ENCODE peak calls at places on chromosomes 16 and 17, in ten cellular contexts. S, H, W, N, M, E, Q, P, K and D are unnamed samples.

GRCh38 chr17:27504188-27504995 is 48.1 kb downstream of the KSR1 start:
- DNase-seq in S (no peak), H (no peak), W (no peak), N (no peak), M (no peak), E (no peak), Q (no peak), P (no peak), K (no peak), D (no peak)

GRCh38 chr17:73255671-73256181 is 6.0 kb downstream of the CPSF4L start:
- DNase-seq in S (no peak), H (peak), W (peak), N (no peak), M (no peak), E (no peak), Q (peak), P (peak), K (peak), D (peak)

GRCh38 chr17:47316316-47316715 is 7.4 kb upstream of the EFCAB13 start:
- DNase-seq in S (no peak), H (peak), W (no peak), N (no peak), M (no peak), E (no peak), Q (no peak), P (no peak), K (no peak), D (no peak)

GRCh38 chr17:39927928-39928867 is 666 bp downstream of the LRRC3C start:
- DNase-seq in S (no peak), H (peak), W (peak), N (peak), M (no peak), E (peak), Q (peak), P (peak), K (no peak), D (peak)

GRCh38 chr17:76537288-76537577 is 276 bp downstream of the CYGB start:
- DNase-seq in S (no peak), H (peak), W (no peak), N (peak), M (no peak), E (no peak), Q (no peak), P (peak), K (no peak), D (no peak)

GRCh38 chr16:9607512-9608230 is 516.2 kb downstream of the HAPSTR1 start:
- DNase-seq in S (no peak), H (no peak), W (no peak), N (no peak), M (no peak), E (no peak), Q (no peak), P (no peak), K (no peak), D (no peak)

GRCh38 chr16:75326333-75326732 is 74.9 kb upstream of the BCAR1 start:
- DNase-seq in S (no peak), H (no peak), W (no peak), N (no peak), M (no peak), E (no peak), Q (no peak), P (no peak), K (no peak), D (no peak)

GRCh38 chr16:75264531-75264998 is 13.1 kb upstream of the BCAR1 start:
- DNase-seq in S (no peak), H (peak), W (no peak), N (no peak), M (no peak), E (peak), Q (no peak), P (no peak), K (no peak), D (no peak)

GRCh38 chr16:80932725-80933124 is 74.0 kb downstream of the CMC2 start:
- DNase-seq in S (peak), H (peak), W (peak), N (peak), M (peak), E (peak), Q (no peak), P (peak), K (no peak), D (no peak)

GRCh38 chr16:57729182-57729484 is 6.4 kb upstream of the KATNB1 start:
- DNase-seq in S (no peak), H (no peak), W (no peak), N (no peak), M (no peak), E (no peak), Q (no peak), P (no peak), K (no peak), D (no peak)

GRCh38 chr17:34781571-34782108 is 179.6 kb downstream of the CCT6B start:
- DNase-seq in S (peak), H (no peak), W (no peak), N (no peak), M (no peak), E (no peak), Q (no peak), P (no peak), K (no peak), D (no peak)

GRCh38 chr16:87638736-87639135 is 36.4 kb downstream of the JPH3 start:
- DNase-seq in S (no peak), H (no peak), W (no peak), N (no peak), M (no peak), E (no peak), Q (no peak), P (no peak), K (no peak), D (no peak)

DNA sequence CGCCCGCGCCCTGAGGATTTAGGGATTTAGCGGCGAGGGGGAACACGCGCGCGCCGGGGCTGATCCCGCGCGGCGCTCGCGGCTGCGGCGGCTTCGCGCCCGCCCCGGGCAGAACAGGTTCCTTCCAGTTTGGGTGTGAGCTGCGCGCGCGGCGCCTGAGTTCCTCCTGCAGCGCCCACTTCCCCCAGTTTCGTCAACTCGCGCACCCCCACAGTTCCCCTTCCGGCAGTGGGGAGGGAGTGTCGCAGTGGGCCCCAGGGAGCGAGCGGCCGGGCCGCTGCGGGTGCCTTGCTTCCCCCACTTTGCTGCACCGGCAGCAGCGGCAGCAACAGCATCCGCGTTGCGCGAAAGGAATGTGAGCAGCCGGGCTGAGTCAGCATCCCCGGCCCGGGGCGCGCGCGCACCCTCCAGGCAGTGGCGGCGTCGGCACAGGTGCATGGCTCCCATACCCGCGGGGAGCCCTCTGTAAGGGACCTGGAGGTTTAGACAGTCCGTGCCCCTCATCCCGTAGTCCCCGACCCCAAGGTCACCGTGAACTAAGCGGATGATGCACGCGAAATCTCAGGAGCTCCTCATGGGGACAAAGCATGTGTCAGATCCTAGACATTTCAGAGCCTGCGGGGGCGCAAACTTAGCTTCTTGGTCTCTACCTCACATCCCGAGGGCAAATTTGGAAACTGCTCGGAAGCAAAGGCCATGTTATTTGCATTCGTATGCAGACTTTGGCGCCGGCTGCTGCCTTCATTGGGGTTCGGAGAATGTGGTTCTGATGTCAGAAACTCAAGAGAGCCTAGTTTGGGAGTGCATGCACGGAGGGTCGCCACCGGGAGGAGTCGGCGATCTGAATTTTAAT is 767 bp downstream of the ARSG start:
- DNase-seq in S (no peak), H (peak), W (peak), N (peak), M (no peak), E (peak), Q (peak), P (peak), K (peak), D (peak)
- TF ChIP-seq CTCF in S (peak), H (no peak), W (no peak), N (no peak), M (peak), E (no peak), Q (peak), P (no peak), K (no peak), D (no peak)

DNA sequence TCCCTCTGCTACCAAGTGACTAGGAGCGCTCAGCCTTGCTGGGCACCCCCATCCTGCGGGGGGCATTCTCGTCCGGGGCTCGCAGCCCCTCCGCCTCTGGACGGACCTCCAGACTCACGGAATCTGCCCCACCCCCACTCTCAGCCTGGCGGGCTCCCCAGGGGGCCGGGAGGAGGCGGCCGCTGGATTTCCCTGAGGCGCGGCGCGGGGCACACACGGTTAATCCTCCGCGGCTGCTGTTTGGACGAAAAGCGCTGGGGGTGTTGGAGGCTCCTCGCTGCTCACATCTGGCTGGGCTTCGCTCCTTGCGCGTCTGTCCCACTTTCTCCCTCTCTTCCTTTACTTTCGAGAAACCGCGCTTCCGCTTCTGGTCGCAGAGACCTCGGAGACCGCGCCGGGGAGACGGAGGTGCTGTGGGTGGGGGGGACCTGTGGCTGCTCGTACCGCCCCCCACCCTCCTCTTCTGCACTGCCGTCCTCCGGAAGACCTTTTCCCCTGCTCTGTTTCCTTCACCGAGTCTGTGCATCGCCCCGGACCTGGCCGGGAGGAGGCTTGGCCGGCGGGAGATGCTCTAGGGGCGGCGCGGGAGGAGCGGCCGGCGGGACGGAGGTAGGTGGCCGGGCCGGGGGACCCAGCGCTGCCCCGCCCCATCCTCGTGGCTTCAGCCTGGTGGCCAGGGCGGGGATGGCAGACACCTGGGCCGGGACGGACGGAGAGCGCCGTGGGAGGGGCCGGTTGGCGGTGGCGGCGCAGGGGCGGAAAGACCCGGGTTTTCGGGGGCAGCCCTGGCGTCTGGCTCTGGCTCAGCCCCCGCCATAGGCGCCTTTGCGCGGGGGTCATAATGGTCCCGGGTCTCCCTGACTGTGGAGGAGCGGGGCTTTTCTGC is at the start of gene C1QTNF1:
- DNase-seq in S (no peak), H (peak), W (peak), N (peak), M (no peak), E (peak), Q (peak), P (peak), K (no peak), D (peak)
- TF ChIP-seq CTCF in S (peak), H (peak), W (peak), N (peak), M (peak), E (peak), Q (peak), P (peak), K (peak), D (no peak)

GRCh38 chr16:30526823-30527634 is 663 bp upstream of the ZNF768 start:
- DNase-seq in S (peak), H (peak), W (peak), N (peak), M (peak), E (peak), Q (peak), P (peak), K (peak), D (peak)

GRCh38 chr16:30527635-30528178 is 1.3 kb upstream of the ZNF768 start:
- DNase-seq in S (no peak), H (no peak), W (peak), N (no peak), M (no peak), E (no peak), Q (no peak), P (peak), K (peak), D (peak)

GRCh38 chr16:30525844-30526136 is 576 bp downstream of the ZNF768 start:
- DNase-seq in S (no peak), H (no peak), W (no peak), N (no peak), M (no peak), E (no peak), Q (no peak), P (no peak), K (no peak), D (no peak)

GRCh38 chr16:30524575-30525571 is 1.5 kb downstream of the ZNF768 start:
- DNase-seq in S (no peak), H (no peak), W (no peak), N (no peak), M (no peak), E (no peak), Q (no peak), P (peak), K (no peak), D (no peak)

DNA sequence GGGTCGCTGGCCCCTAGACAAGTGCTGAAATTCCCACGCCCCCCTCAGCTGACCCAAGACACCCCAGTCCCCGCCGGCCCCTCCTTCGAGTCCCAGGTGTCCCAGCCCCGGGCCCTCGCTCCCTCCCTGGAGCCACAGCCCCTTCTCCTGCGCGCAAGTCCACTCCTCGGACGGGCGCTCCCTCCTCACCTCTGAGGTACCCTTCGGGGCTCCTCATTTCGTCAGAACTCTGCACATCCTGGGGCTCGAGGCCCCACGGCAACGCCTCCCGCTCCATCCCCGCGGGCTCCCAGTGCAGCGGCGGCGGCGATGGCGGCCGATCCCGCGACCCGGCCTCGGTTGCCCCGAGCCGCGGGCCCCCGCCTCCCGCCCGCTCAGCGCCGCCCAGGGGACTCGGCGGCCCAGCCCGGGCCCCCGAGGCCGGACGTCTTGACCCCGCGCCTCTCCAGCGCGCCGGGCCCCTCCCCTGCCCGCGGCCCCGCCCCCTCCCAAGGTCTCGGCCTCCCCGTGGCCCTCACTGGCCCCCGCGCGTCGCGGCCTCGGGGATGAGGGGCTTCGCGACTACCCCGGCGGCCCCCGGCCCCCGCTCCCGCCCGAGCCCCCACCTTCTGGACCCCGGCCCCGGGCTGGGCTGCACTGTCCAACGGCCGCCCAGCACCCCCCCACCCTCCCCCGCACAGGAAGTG is at the start of gene ZNF768:
- DNase-seq in S (no peak), H (peak), W (peak), N (peak), M (no peak), E (no peak), Q (peak), P (peak), K (no peak), D (peak)
- TF ChIP-seq CTCF in S (no peak), H (no peak), W (no peak), N (no peak), M (no peak), E (no peak), Q (no peak), P (no peak), K (no peak), D (no peak)

GRCh38 chr17:31736855-31737625 is 122.0 kb downstream of the COPRS start:
- DNase-seq in S (no peak), H (no peak), W (no peak), N (peak), M (no peak), E (no peak), Q (no peak), P (no peak), K (peak), D (no peak)

GRCh38 chr17:31740611-31741082 is 118.4 kb downstream of the COPRS start:
- DNase-seq in S (peak), H (peak), W (no peak), N (no peak), M (peak), E (no peak), Q (no peak), P (no peak), K (peak), D (no peak)

GRCh38 chr17:31738488-31738887 is 120.6 kb downstream of the COPRS start:
- DNase-seq in S (no peak), H (no peak), W (no peak), N (peak), M (no peak), E (no peak), Q (no peak), P (no peak), K (no peak), D (no peak)

GRCh38 chr17:31739300-31739699 is 119.7 kb downstream of the COPRS start:
- DNase-seq in S (no peak), H (peak), W (no peak), N (no peak), M (peak), E (no peak), Q (no peak), P (no peak), K (peak), D (no peak)

GRCh38 chr17:31738067-31738466 is 121.0 kb downstream of the COPRS start:
- DNase-seq in S (no peak), H (no peak), W (no peak), N (no peak), M (no peak), E (no peak), Q (no peak), P (no peak), K (peak), D (no peak)
- TF ChIP-seq CTCF in S (peak), H (no peak), W (no peak), N (no peak), M (no peak), E (no peak), Q (no peak), P (no peak), K (no peak), D (no peak)

GRCh38 chr16:67807148-67807682 is 526 bp downstream of the TSNAXIP1 start:
- DNase-seq in S (no peak), H (no peak), W (no peak), N (no peak), M (no peak), E (no peak), Q (no peak), P (no peak), K (no peak), D (no peak)
- TF ChIP-seq CTCF in S (no peak), H (peak), W (no peak), N (no peak), M (peak), E (no peak), Q (no peak), P (no peak), K (no peak), D (no peak)

GRCh38 chr16:4694664-4695451 is 1.5 kb downstream of the NUDT16L1 start:
- DNase-seq in S (no peak), H (peak), W (no peak), N (peak), M (no peak), E (peak), Q (no peak), P (peak), K (peak), D (no peak)
- TF ChIP-seq CTCF in S (no peak), H (no peak), W (no peak), N (no peak), M (peak), E (no peak), Q (no peak), P (no peak), K (no peak), D (no peak)

GRCh38 chr16:85253127-85253941 is 141.1 kb upstream of the CIBAR2 start:
- DNase-seq in S (no peak), H (peak), W (peak), N (no peak), M (no peak), E (no peak), Q (peak), P (peak), K (no peak), D (peak)
- TF ChIP-seq CTCF in S (peak), H (peak), W (peak), N (peak), M (peak), E (peak), Q (peak), P (peak), K (peak), D (peak)

GRCh38 chr16:894841-895240 is 75.9 kb downstream of the LMF1 start:
- DNase-seq in S (no peak), H (no peak), W (no peak), N (no peak), M (no peak), E (no peak), Q (no peak), P (no peak), K (no peak), D (no peak)
- TF ChIP-seq CTCF in S (no peak), H (no peak), W (no peak), N (no peak), M (no peak), E (no peak), Q (no peak), P (no peak), K (no peak), D (no peak)

GRCh38 chr16:31458073-31458834 is 1.0 kb upstream of the ARMC5 start:
- DNase-seq in S (peak), H (peak), W (peak), N (no peak), M (no peak), E (peak), Q (no peak), P (peak), K (peak), D (peak)
- TF ChIP-seq CTCF in S (no peak), H (peak), W (no peak), N (no peak), M (peak), E (no peak), Q (no peak), P (no peak), K (no peak), D (peak)

GRCh38 chr17:7252176-7253043 is at the start of gene ELP5:
- DNase-seq in S (no peak), H (peak), W (peak), N (peak), M (peak), E (peak), Q (peak), P (peak), K (peak), D (peak)
- TF ChIP-seq CTCF in S (no peak), H (no peak), W (peak), N (no peak), M (peak), E (no peak), Q (peak), P (peak), K (no peak), D (peak)